ENCODE peak calls at places on chromosomes 12 and 14, in ten cellular contexts. One of them, this sample, is unnamed.

GRCh38 chr12:109910969-109911348 is 10.9 kb downstream of the TCHP start:
- DNase-seq in mesothelial cell of epicardium: no peak
- DNase-seq in heart right ventricle: no peak
- DNase-seq in GM19239: no peak
- DNase-seq in adipocyte: no peak
- DNase-seq in stomach: no peak
- DNase-seq in AG10803: peak
- DNase-seq in T-cell: peak
- DNase-seq in EL: peak
- DNase-seq in NT2/D1: peak
- DNase-seq in this sample: peak

GRCh38 chr14:54647378-54647777 is 80.5 kb downstream of the SAMD4A start:
- DNase-seq in EL: no peak
- DNase-seq in GM19239: no peak
- DNase-seq in T-cell: no peak
- DNase-seq in NT2/D1: no peak
- DNase-seq in mesothelial cell of epicardium: no peak
- DNase-seq in heart right ventricle: no peak
- DNase-seq in AG10803: no peak
- DNase-seq in adipocyte: no peak
- DNase-seq in stomach: no peak
- DNase-seq in this sample: no peak

GRCh38 chr14:105150368-105151111 is 18.0 kb downstream of the JAG2 start:
- DNase-seq in stomach: no peak
- DNase-seq in AG10803: no peak
- DNase-seq in EL: no peak
- DNase-seq in GM19239: no peak
- DNase-seq in heart right ventricle: no peak
- DNase-seq in mesothelial cell of epicardium: no peak
- DNase-seq in NT2/D1: no peak
- DNase-seq in adipocyte: no peak
- DNase-seq in T-cell: no peak
- DNase-seq in this sample: no peak

GRCh38 chr14:78152246-78153068 is 17.7 kb upstream of the NRXN3 start:
- DNase-seq in GM19239: no peak
- DNase-seq in EL: no peak
- DNase-seq in NT2/D1: no peak
- DNase-seq in stomach: no peak
- DNase-seq in T-cell: no peak
- DNase-seq in adipocyte: no peak
- DNase-seq in AG10803: no peak
- DNase-seq in heart right ventricle: no peak
- DNase-seq in mesothelial cell of epicardium: no peak
- DNase-seq in this sample: no peak

GRCh38 chr12:50764861-50765324 is 992 bp downstream of the ATF1 start:
- DNase-seq in T-cell: peak
- DNase-seq in NT2/D1: no peak
- DNase-seq in heart right ventricle: peak
- DNase-seq in mesothelial cell of epicardium: peak
- DNase-seq in adipocyte: peak
- DNase-seq in GM19239: no peak
- DNase-seq in stomach: no peak
- DNase-seq in EL: peak
- DNase-seq in AG10803: peak
- DNase-seq in this sample: peak

GRCh38 chr14:52473557-52473956 is 78.7 kb downstream of the TXNDC16 start:
- DNase-seq in EL: peak
- DNase-seq in stomach: no peak
- DNase-seq in NT2/D1: peak
- DNase-seq in mesothelial cell of epicardium: no peak
- DNase-seq in GM19239: no peak
- DNase-seq in T-cell: no peak
- DNase-seq in heart right ventricle: no peak
- DNase-seq in adipocyte: peak
- DNase-seq in AG10803: peak
- DNase-seq in this sample: no peak

GRCh38 chr14:82667006-82667405 is 1133.4 kb upstream of the SEL1L start:
- DNase-seq in mesothelial cell of epicardium: no peak
- DNase-seq in heart right ventricle: peak
- DNase-seq in adipocyte: no peak
- DNase-seq in T-cell: no peak
- DNase-seq in NT2/D1: no peak
- DNase-seq in stomach: no peak
- DNase-seq in AG10803: no peak
- DNase-seq in GM19239: no peak
- DNase-seq in EL: no peak
- DNase-seq in this sample: no peak

GRCh38 chr14:63551338-63551737 is 8.2 kb upstream of the PPP2R5E start:
- DNase-seq in adipocyte: peak
- DNase-seq in NT2/D1: no peak
- DNase-seq in mesothelial cell of epicardium: no peak
- DNase-seq in T-cell: no peak
- DNase-seq in EL: peak
- DNase-seq in GM19239: no peak
- DNase-seq in heart right ventricle: no peak
- DNase-seq in stomach: no peak
- DNase-seq in AG10803: peak
- DNase-seq in this sample: no peak

GRCh38 chr14:21049263-21049662 is 7.1 kb downstream of the RNASE7 start:
- DNase-seq in heart right ventricle: no peak
- DNase-seq in adipocyte: peak
- DNase-seq in stomach: no peak
- DNase-seq in mesothelial cell of epicardium: no peak
- DNase-seq in EL: peak
- DNase-seq in GM19239: no peak
- DNase-seq in T-cell: no peak
- DNase-seq in AG10803: peak
- DNase-seq in NT2/D1: no peak
- DNase-seq in this sample: no peak

GRCh38 chr14:20440882-20441281 is 4.9 kb upstream of the KLHL33 start:
- DNase-seq in T-cell: no peak
- DNase-seq in adipocyte: no peak
- DNase-seq in NT2/D1: no peak
- DNase-seq in heart right ventricle: no peak
- DNase-seq in AG10803: no peak
- DNase-seq in mesothelial cell of epicardium: no peak
- DNase-seq in stomach: no peak
- DNase-seq in GM19239: no peak
- DNase-seq in EL: no peak
- DNase-seq in this sample: peak

GRCh38 chr12:85441740-85442139 is 161.7 kb downstream of the ALX1 start:
- DNase-seq in NT2/D1: no peak
- DNase-seq in stomach: no peak
- DNase-seq in adipocyte: peak
- DNase-seq in T-cell: no peak
- DNase-seq in AG10803: peak
- DNase-seq in heart right ventricle: no peak
- DNase-seq in GM19239: no peak
- DNase-seq in EL: no peak
- DNase-seq in mesothelial cell of epicardium: no peak
- DNase-seq in this sample: no peak

GRCh38 chr12:91100901-91101300 is 10.4 kb downstream of the LUM start:
- DNase-seq in mesothelial cell of epicardium: no peak
- DNase-seq in stomach: no peak
- DNase-seq in EL: no peak
- DNase-seq in GM19239: no peak
- DNase-seq in NT2/D1: no peak
- DNase-seq in T-cell: no peak
- DNase-seq in adipocyte: no peak
- DNase-seq in heart right ventricle: no peak
- DNase-seq in AG10803: peak
- DNase-seq in this sample: no peak

GRCh38 chr12:58575281-58575680 is 345.0 kb downstream of the LRIG3 start:
- DNase-seq in heart right ventricle: no peak
- DNase-seq in T-cell: no peak
- DNase-seq in NT2/D1: no peak
- DNase-seq in AG10803: peak
- DNase-seq in mesothelial cell of epicardium: no peak
- DNase-seq in GM19239: no peak
- DNase-seq in EL: peak
- DNase-seq in adipocyte: peak
- DNase-seq in stomach: no peak
- DNase-seq in this sample: no peak

GRCh38 chr14:95440496-95440895 is 76.0 kb downstream of the SYNE3 start:
- DNase-seq in T-cell: no peak
- DNase-seq in mesothelial cell of epicardium: no peak
- DNase-seq in EL: no peak
- DNase-seq in stomach: no peak
- DNase-seq in GM19239: no peak
- DNase-seq in NT2/D1: no peak
- DNase-seq in heart right ventricle: no peak
- DNase-seq in adipocyte: peak
- DNase-seq in AG10803: no peak
- DNase-seq in this sample: no peak

GRCh38 chr14:30443368-30444007 is 115.5 kb upstream of the G2E3 start:
- DNase-seq in GM19239: no peak
- DNase-seq in stomach: no peak
- DNase-seq in heart right ventricle: no peak
- DNase-seq in EL: peak
- DNase-seq in mesothelial cell of epicardium: no peak
- DNase-seq in NT2/D1: peak
- DNase-seq in T-cell: no peak
- DNase-seq in AG10803: peak
- DNase-seq in adipocyte: peak
- DNase-seq in this sample: no peak

GRCh38 chr14:77660754-77661153 is 44.3 kb upstream of the SPTLC2 start:
- DNase-seq in GM19239: no peak
- DNase-seq in EL: no peak
- DNase-seq in NT2/D1: no peak
- DNase-seq in adipocyte: peak
- DNase-seq in T-cell: no peak
- DNase-seq in mesothelial cell of epicardium: no peak
- DNase-seq in AG10803: no peak
- DNase-seq in stomach: no peak
- DNase-seq in heart right ventricle: no peak
- DNase-seq in this sample: no peak

GRCh38 chr14:38238881-38239280 is 17.0 kb downstream of the CLEC14A start:
- DNase-seq in mesothelial cell of epicardium: no peak
- DNase-seq in T-cell: no peak
- DNase-seq in EL: peak
- DNase-seq in heart right ventricle: no peak
- DNase-seq in stomach: no peak
- DNase-seq in AG10803: peak
- DNase-seq in GM19239: no peak
- DNase-seq in adipocyte: peak
- DNase-seq in NT2/D1: no peak
- DNase-seq in this sample: no peak

GRCh38 chr14:71720978-71721624 is 211.1 kb upstream of the RGS6 start:
- DNase-seq in T-cell: no peak
- DNase-seq in mesothelial cell of epicardium: no peak
- DNase-seq in GM19239: peak
- DNase-seq in EL: peak
- DNase-seq in heart right ventricle: peak
- DNase-seq in adipocyte: peak
- DNase-seq in NT2/D1: peak
- DNase-seq in AG10803: peak
- DNase-seq in stomach: no peak
- DNase-seq in this sample: peak

GRCh38 chr12:119715268-119715620 is 47.3 kb downstream of the PRKAB1 start:
- DNase-seq in AG10803: no peak
- DNase-seq in adipocyte: peak
- DNase-seq in stomach: no peak
- DNase-seq in GM19239: no peak
- DNase-seq in NT2/D1: no peak
- DNase-seq in mesothelial cell of epicardium: no peak
- DNase-seq in heart right ventricle: no peak
- DNase-seq in EL: peak
- DNase-seq in T-cell: no peak
- DNase-seq in this sample: no peak

GRCh38 chr14:96055065-96055752 is 16.0 kb downstream of the C14orf132 start:
- DNase-seq in T-cell: no peak
- DNase-seq in GM19239: no peak
- DNase-seq in EL: peak
- DNase-seq in NT2/D1: no peak
- DNase-seq in stomach: peak
- DNase-seq in AG10803: no peak
- DNase-seq in mesothelial cell of epicardium: no peak
- DNase-seq in heart right ventricle: no peak
- DNase-seq in adipocyte: no peak
- DNase-seq in this sample: no peak

GRCh38 chr12:5535531-5535930 is 103.6 kb downstream of the NTF3 start:
- DNase-seq in EL: peak
- DNase-seq in T-cell: no peak
- DNase-seq in adipocyte: no peak
- DNase-seq in heart right ventricle: no peak
- DNase-seq in mesothelial cell of epicardium: no peak
- DNase-seq in AG10803: peak
- DNase-seq in NT2/D1: no peak
- DNase-seq in GM19239: no peak
- DNase-seq in stomach: no peak
- DNase-seq in this sample: no peak

GRCh38 chr12:47964102-47964723 is 817 bp downstream of the TMEM106C start:
- DNase-seq in T-cell: no peak
- DNase-seq in stomach: peak
- DNase-seq in adipocyte: no peak
- DNase-seq in AG10803: no peak
- DNase-seq in EL: peak
- DNase-seq in GM19239: no peak
- DNase-seq in mesothelial cell of epicardium: no peak
- DNase-seq in NT2/D1: no peak
- DNase-seq in heart right ventricle: no peak
- DNase-seq in this sample: peak

GRCh38 chr12:7788316-7788689 is 899 bp upstream of the NANOG start:
- DNase-seq in AG10803: no peak
- DNase-seq in EL: no peak
- DNase-seq in adipocyte: no peak
- DNase-seq in mesothelial cell of epicardium: no peak
- DNase-seq in NT2/D1: no peak
- DNase-seq in stomach: no peak
- DNase-seq in heart right ventricle: no peak
- DNase-seq in T-cell: no peak
- DNase-seq in GM19239: no peak
- DNase-seq in this sample: no peak

GRCh38 chr12:132178314-132178713 is 34.1 kb downstream of the NOC4L start:
- DNase-seq in adipocyte: no peak
- DNase-seq in heart right ventricle: no peak
- DNase-seq in mesothelial cell of epicardium: no peak
- DNase-seq in GM19239: no peak
- DNase-seq in EL: no peak
- DNase-seq in T-cell: no peak
- DNase-seq in stomach: no peak
- DNase-seq in NT2/D1: no peak
- DNase-seq in AG10803: no peak
- DNase-seq in this sample: peak

GRCh38 chr12:120760349-120761245 is 35.0 kb downstream of the ACADS start:
- DNase-seq in mesothelial cell of epicardium: no peak
- DNase-seq in adipocyte: no peak
- DNase-seq in AG10803: no peak
- DNase-seq in EL: no peak
- DNase-seq in stomach: no peak
- DNase-seq in heart right ventricle: no peak
- DNase-seq in T-cell: peak
- DNase-seq in GM19239: no peak
- DNase-seq in NT2/D1: no peak
- DNase-seq in this sample: no peak

GRCh38 chr14:40028991-40029390 is 596.8 kb upstream of the FBXO33 start:
- DNase-seq in mesothelial cell of epicardium: no peak
- DNase-seq in NT2/D1: no peak
- DNase-seq in GM19239: no peak
- DNase-seq in heart right ventricle: no peak
- DNase-seq in adipocyte: no peak
- DNase-seq in AG10803: no peak
- DNase-seq in T-cell: no peak
- DNase-seq in EL: no peak
- DNase-seq in stomach: no peak
- DNase-seq in this sample: no peak

GRCh38 chr14:90547968-90548367 is 151.1 kb downstream of the CALM1 start:
- DNase-seq in AG10803: no peak
- DNase-seq in GM19239: no peak
- DNase-seq in heart right ventricle: no peak
- DNase-seq in T-cell: no peak
- DNase-seq in stomach: no peak
- DNase-seq in EL: no peak
- DNase-seq in NT2/D1: no peak
- DNase-seq in adipocyte: no peak
- DNase-seq in mesothelial cell of epicardium: no peak
- DNase-seq in this sample: no peak

GRCh38 chr12:121795029-121795977 is 1.8 kb upstream of the RHOF start:
- DNase-seq in NT2/D1: peak
- DNase-seq in heart right ventricle: peak
- DNase-seq in mesothelial cell of epicardium: no peak
- DNase-seq in stomach: peak
- DNase-seq in GM19239: peak
- DNase-seq in T-cell: peak
- DNase-seq in adipocyte: peak
- DNase-seq in EL: peak
- DNase-seq in AG10803: peak
- DNase-seq in this sample: peak

This sample was measured in activated CD8-positive, alpha-beta T cell treated with anti-CD3 and anti-CD28 coated beads for 36 hours.